ENCODE peak calls at places on chromosomes 7 and 10, in eight cellular contexts. Z is CD8-positive, alpha-beta T cell; Q is neuronal stem cell; H is naive thymus-derived CD4-positive, alpha-beta T cell; N is germinal center; S is right atrium auricular region; B is OCI-M1; M is GOT3. U is an unnamed sample.

GRCh38 chr10:15324611-15325010 is 46.5 kb downstream of the FAM171A1 start:
- DNase-seq in N (no peak), Z (no peak), B (no peak), M (no peak), Q (no peak), S (no peak), H (no peak), U (no peak)

GRCh38 chr10:28991738-28992270 is 297.1 kb upstream of the LYZL1 start:
- DNase-seq in M (no peak), H (peak), N (peak), Q (peak), Z (no peak), S (no peak), B (peak), U (no peak)

GRCh38 chr7:45990276-45990675 is 69.2 kb upstream of the IGFBP3 start:
- DNase-seq in B (no peak), Z (no peak), M (no peak), N (no peak), H (no peak), Q (no peak), S (no peak), U (peak)

GRCh38 chr10:20486791-20487190 is 410.3 kb downstream of the NEBL start:
- DNase-seq in B (no peak), Z (no peak), M (no peak), Q (no peak), H (no peak), S (no peak), N (no peak), U (no peak)

GRCh38 chr10:1036341-1036791 is 10.7 kb upstream of the IDI2 start:
- DNase-seq in Z (no peak), H (no peak), S (no peak), Q (no peak), M (no peak), N (no peak), B (no peak), U (no peak)

GRCh38 chr10:93596539-93596938 is 4.5 kb downstream of the RBP4 start:
- DNase-seq in Q (no peak), B (no peak), S (no peak), N (no peak), M (no peak), H (no peak), Z (no peak), U (no peak)

GRCh38 chr10:104076743-104077160 is 8.9 kb downstream of the COL17A1 start:
- DNase-seq in M (no peak), N (no peak), Q (peak), Z (no peak), S (peak), B (no peak), H (no peak), U (no peak)

GRCh38 chr10:14186245-14186644 is 144.5 kb downstream of the FRMD4A start:
- DNase-seq in B (no peak), H (no peak), Z (no peak), Q (no peak), N (no peak), M (no peak), S (no peak), U (no peak)

GRCh38 chr10:52319926-52320325 is 5.8 kb downstream of the DKK1 start:
- DNase-seq in N (no peak), Q (no peak), Z (no peak), M (no peak), B (no peak), H (no peak), S (no peak), U (no peak)

U was measured in coronary artery.